ENCODE peak calls at places on chromosomes 13 and 19, in five cellular contexts. One of them, this sample, is unnamed.

GRCh38 chr13:43303040-43303729 is 279.8 kb downstream of the DNAJC15 start:
- DNase-seq in H1: peak
- DNase-seq in IMR-90: peak
- DNase-seq in H9: peak
- DNase-seq in neuronal stem cell: peak
- DNase-seq in this sample: peak

GRCh38 chr13:39364797-39365468 is 238.1 kb downstream of the LHFPL6 start:
- DNase-seq in H1: no peak
- DNase-seq in IMR-90: peak
- DNase-seq in H9: no peak
- DNase-seq in neuronal stem cell: no peak
- DNase-seq in this sample: peak

GRCh38 chr13:32150794-32151193 is 119.2 kb downstream of the FRY start:
- DNase-seq in H1: no peak
- DNase-seq in IMR-90: peak
- DNase-seq in H9: no peak
- DNase-seq in neuronal stem cell: no peak
- DNase-seq in this sample: no peak

GRCh38 chr19:54420383-54421168 is 5.3 kb downstream of the TTYH1 start:
- DNase-seq in H1: peak
- DNase-seq in IMR-90: no peak
- DNase-seq in H9: peak
- DNase-seq in neuronal stem cell: peak
- DNase-seq in this sample: no peak

GRCh38 chr19:49297403-49297802 is 27.6 kb downstream of the SLC6A16 start:
- DNase-seq in H1: no peak
- DNase-seq in IMR-90: peak
- DNase-seq in H9: no peak
- DNase-seq in neuronal stem cell: no peak
- DNase-seq in this sample: peak

GRCh38 chr13:97307882-97308624 is 85.9 kb downstream of the MBNL2 start:
- DNase-seq in H1: no peak
- DNase-seq in IMR-90: peak
- DNase-seq in H9: no peak
- DNase-seq in neuronal stem cell: peak
- DNase-seq in this sample: peak

GRCh38 chr19:3250675-3251074 is 26.2 kb downstream of the CELF5 start:
- DNase-seq in H1: no peak
- DNase-seq in IMR-90: no peak
- DNase-seq in H9: no peak
- DNase-seq in neuronal stem cell: no peak
- DNase-seq in this sample: no peak

GRCh38 chr13:76349700-76350099 is 536.5 kb downstream of the KCTD12 start:
- DNase-seq in H1: no peak
- DNase-seq in IMR-90: no peak
- DNase-seq in H9: no peak
- DNase-seq in neuronal stem cell: no peak
- DNase-seq in this sample: no peak

GRCh38 chr19:38898788-38899446 is 501 bp downstream of the SIRT2 start:
- DNase-seq in H1: no peak
- DNase-seq in IMR-90: peak
- DNase-seq in H9: no peak
- DNase-seq in neuronal stem cell: peak
- DNase-seq in this sample: peak

GRCh38 chr19:12796146-12797071 is 5.1 kb downstream of the JUNB start:
- DNase-seq in H1: no peak
- DNase-seq in IMR-90: peak
- DNase-seq in H9: peak
- DNase-seq in neuronal stem cell: peak
- DNase-seq in this sample: peak

GRCh38 chr13:30293995-30294394 is 13.4 kb downstream of the KATNAL1 start:
- DNase-seq in H1: no peak
- DNase-seq in IMR-90: no peak
- DNase-seq in H9: no peak
- DNase-seq in neuronal stem cell: no peak
- DNase-seq in this sample: no peak

GRCh38 chr19:29467824-29468401 is 57.9 kb upstream of the VSTM2B start:
- DNase-seq in H1: no peak
- DNase-seq in IMR-90: peak
- DNase-seq in H9: peak
- DNase-seq in neuronal stem cell: peak
- DNase-seq in this sample: no peak

GRCh38 chr13:103694033-103694432 is 627.8 kb upstream of the SLC10A2 start:
- DNase-seq in H1: peak
- DNase-seq in IMR-90: no peak
- DNase-seq in H9: peak
- DNase-seq in neuronal stem cell: no peak
- DNase-seq in this sample: no peak

GRCh38 chr13:113805431-113806103 is 46.5 kb downstream of the TMEM255B start:
- DNase-seq in H1: no peak
- DNase-seq in IMR-90: no peak
- DNase-seq in H9: no peak
- DNase-seq in neuronal stem cell: no peak
- DNase-seq in this sample: no peak

GRCh38 chr19:39401549-39402416 is 4.9 kb upstream of the ZFP36 start:
- DNase-seq in H1: no peak
- DNase-seq in IMR-90: peak
- DNase-seq in H9: no peak
- DNase-seq in neuronal stem cell: no peak
- DNase-seq in this sample: peak

GRCh38 chr13:114076329-114076761 is 56.1 kb downstream of the RASA3 start:
- DNase-seq in H1: no peak
- DNase-seq in IMR-90: no peak
- DNase-seq in H9: no peak
- DNase-seq in neuronal stem cell: no peak
- DNase-seq in this sample: no peak

GRCh38 chr13:99911069-99911964 is 60.2 kb downstream of the ZIC5 start:
- DNase-seq in H1: no peak
- DNase-seq in IMR-90: no peak
- DNase-seq in H9: no peak
- DNase-seq in neuronal stem cell: no peak
- DNase-seq in this sample: no peak

GRCh38 chr13:93522486-93522885 is 295.9 kb downstream of the GPC6 start:
- DNase-seq in H1: no peak
- DNase-seq in IMR-90: peak
- DNase-seq in H9: no peak
- DNase-seq in neuronal stem cell: no peak
- DNase-seq in this sample: no peak

GRCh38 chr13:36418022-36418805 is 14.1 kb upstream of the CCNA1 start:
- DNase-seq in H1: no peak
- DNase-seq in IMR-90: peak
- DNase-seq in H9: no peak
- DNase-seq in neuronal stem cell: no peak
- DNase-seq in this sample: peak

GRCh38 chr19:57719901-57720519 is 7.4 kb downstream of the ZNF671 start:
- DNase-seq in H1: no peak
- DNase-seq in IMR-90: no peak
- DNase-seq in H9: no peak
- DNase-seq in neuronal stem cell: no peak
- DNase-seq in this sample: no peak

GRCh38 chr13:99339736-99340392 is 32.7 kb upstream of the GPR183 start:
- DNase-seq in H1: no peak
- DNase-seq in IMR-90: peak
- DNase-seq in H9: no peak
- DNase-seq in neuronal stem cell: no peak
- DNase-seq in this sample: peak

GRCh38 chr13:59480398-59480797 is 683.3 kb downstream of the DIAPH3 start:
- DNase-seq in H1: no peak
- DNase-seq in IMR-90: no peak
- DNase-seq in H9: no peak
- DNase-seq in neuronal stem cell: no peak
- DNase-seq in this sample: no peak

GRCh38 chr13:59478908-59479307 is 684.8 kb downstream of the DIAPH3 start:
- DNase-seq in H1: no peak
- DNase-seq in IMR-90: no peak
- DNase-seq in H9: no peak
- DNase-seq in neuronal stem cell: peak
- DNase-seq in this sample: no peak

GRCh38 chr13:59480857-59481256 is 682.9 kb downstream of the DIAPH3 start:
- DNase-seq in H1: no peak
- DNase-seq in IMR-90: no peak
- DNase-seq in H9: no peak
- DNase-seq in neuronal stem cell: no peak
- DNase-seq in this sample: no peak

GRCh38 chr13:59477011-59477410 is 686.7 kb downstream of the DIAPH3 start:
- DNase-seq in H1: no peak
- DNase-seq in IMR-90: no peak
- DNase-seq in H9: no peak
- DNase-seq in neuronal stem cell: no peak
- DNase-seq in this sample: no peak

DNA sequence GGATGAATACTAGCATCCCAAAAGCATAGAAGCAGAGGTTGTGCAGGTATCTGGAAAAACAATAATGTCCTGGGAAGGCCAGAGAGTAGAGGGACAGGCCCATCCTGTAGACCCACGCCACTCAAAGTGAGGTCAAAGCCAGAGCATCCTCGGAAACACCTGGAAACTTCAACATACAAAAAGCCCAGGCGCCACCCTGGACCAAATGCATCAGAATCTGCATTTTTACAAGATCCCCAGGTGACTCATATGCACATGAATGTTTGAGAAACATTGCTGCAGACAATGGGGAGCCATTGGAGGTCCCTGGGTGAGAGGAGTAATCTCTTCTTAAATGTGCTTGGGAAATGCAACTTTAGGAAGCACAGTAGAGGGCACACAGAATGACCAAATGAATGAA is 684.1 kb downstream of the DIAPH3 start:
- DNase-seq in H1: peak
- DNase-seq in IMR-90: no peak
- DNase-seq in H9: peak
- DNase-seq in neuronal stem cell: no peak
- DNase-seq in this sample: no peak
- H2BK5ac ChIP-seq in H1: peak
- H2BK5ac ChIP-seq in IMR-90: no peak
- H2BK5ac ChIP-seq in H9: no peak
- H2BK5ac ChIP-seq in neuronal stem cell: no peak
- H2BK5ac ChIP-seq in this sample: no peak

GRCh38 chr19:19458110-19458816 is 52.8 kb downstream of the GATAD2A start:
- DNase-seq in H1: no peak
- DNase-seq in IMR-90: no peak
- DNase-seq in H9: no peak
- DNase-seq in neuronal stem cell: no peak
- DNase-seq in this sample: peak
- H3K18ac ChIP-seq in H1: no peak
- H3K18ac ChIP-seq in IMR-90: no peak
- H3K18ac ChIP-seq in H9: no peak
- H3K18ac ChIP-seq in neuronal stem cell: no peak
- H3K18ac ChIP-seq in this sample: peak

GRCh38 chr19:16659832-16660708 is at the start of gene SMIM7:
- DNase-seq in H1: peak
- DNase-seq in IMR-90: peak
- DNase-seq in H9: peak
- DNase-seq in neuronal stem cell: peak
- DNase-seq in this sample: peak

GRCh38 chr19:16661480-16662034 is 618 bp downstream of the TMEM38A start:
- DNase-seq in H1: no peak
- DNase-seq in IMR-90: no peak
- DNase-seq in H9: peak
- DNase-seq in neuronal stem cell: no peak
- DNase-seq in this sample: no peak

GRCh38 chr19:16657384-16657783 is 2.6 kb downstream of the SMIM7 start:
- DNase-seq in H1: no peak
- DNase-seq in IMR-90: no peak
- DNase-seq in H9: no peak
- DNase-seq in neuronal stem cell: no peak
- DNase-seq in this sample: no peak

GRCh38 chr19:16660763-16661479 is at the start of gene TMEM38A:
- DNase-seq in H1: no peak
- DNase-seq in IMR-90: no peak
- DNase-seq in H9: peak
- DNase-seq in neuronal stem cell: peak
- DNase-seq in this sample: peak

GRCh38 chr19:16659464-16659831 is 496 bp downstream of the SMIM7 start:
- DNase-seq in H1: no peak
- DNase-seq in IMR-90: no peak
- DNase-seq in H9: no peak
- DNase-seq in neuronal stem cell: peak
- DNase-seq in this sample: no peak
- H2BK5ac ChIP-seq in H1: peak
- H2BK5ac ChIP-seq in IMR-90: peak
- H2BK5ac ChIP-seq in H9: no peak
- H2BK5ac ChIP-seq in neuronal stem cell: peak
- H2BK5ac ChIP-seq in this sample: no peak

GRCh38 chr19:56140583-56141415 is at the start of gene ZNF444:
- DNase-seq in H1: peak
- DNase-seq in IMR-90: peak
- DNase-seq in H9: peak
- DNase-seq in neuronal stem cell: peak
- DNase-seq in this sample: peak
- H3K18ac ChIP-seq in H1: peak
- H3K18ac ChIP-seq in IMR-90: peak
- H3K18ac ChIP-seq in H9: peak
- H3K18ac ChIP-seq in neuronal stem cell: peak
- H3K18ac ChIP-seq in this sample: peak

DNA sequence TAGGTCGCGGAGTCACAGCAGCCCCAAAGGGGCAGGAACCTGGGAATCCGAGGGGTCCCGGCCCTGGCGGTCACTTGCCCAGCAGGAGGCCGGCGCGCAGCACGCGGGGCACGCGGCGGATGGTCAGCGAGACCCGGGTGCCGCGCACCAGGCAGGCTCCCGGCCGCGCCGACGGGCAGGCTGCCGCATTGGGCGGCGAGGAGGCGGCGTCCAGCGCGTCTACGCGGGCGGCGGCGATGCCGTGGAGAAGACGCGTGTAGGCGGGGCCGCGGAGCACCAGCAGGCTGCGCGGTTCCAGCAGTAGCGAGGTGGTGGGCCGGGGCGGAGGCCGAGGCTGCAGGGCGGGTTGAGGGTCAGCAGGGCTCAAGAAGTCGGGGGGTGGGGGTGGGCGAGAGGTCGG is 607 bp upstream of the SYNE4 start:
- DNase-seq in H1: no peak
- DNase-seq in IMR-90: peak
- DNase-seq in H9: peak
- DNase-seq in neuronal stem cell: peak
- DNase-seq in this sample: peak
- H2BK5ac ChIP-seq in H1: peak
- H2BK5ac ChIP-seq in IMR-90: no peak
- H2BK5ac ChIP-seq in H9: no peak
- H2BK5ac ChIP-seq in neuronal stem cell: no peak
- H2BK5ac ChIP-seq in this sample: no peak

DNA sequence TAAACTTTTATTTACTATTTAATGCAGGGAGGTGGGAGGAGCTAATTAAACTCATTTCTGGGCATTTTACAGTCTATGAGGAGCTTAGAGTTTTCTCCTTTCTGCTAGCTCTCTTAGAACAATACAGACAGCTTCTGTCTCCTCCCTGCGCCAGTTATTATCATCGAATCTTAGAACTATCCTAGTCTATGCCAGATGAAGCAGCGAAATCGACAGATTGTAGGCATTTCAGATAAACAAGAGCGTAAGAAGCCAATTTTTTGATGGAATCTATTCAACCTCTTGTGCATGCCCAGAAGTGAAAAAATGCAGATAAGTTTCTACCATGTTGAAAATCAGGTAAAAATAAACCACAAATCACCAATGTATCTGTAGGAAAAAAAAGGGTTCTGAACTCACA is 297.1 kb downstream of the KLF12 start:
- DNase-seq in H1: no peak
- DNase-seq in IMR-90: no peak
- DNase-seq in H9: no peak
- DNase-seq in neuronal stem cell: no peak
- DNase-seq in this sample: no peak
- H3K18ac ChIP-seq in H1: no peak
- H3K18ac ChIP-seq in IMR-90: no peak
- H3K18ac ChIP-seq in H9: no peak
- H3K18ac ChIP-seq in neuronal stem cell: no peak
- H3K18ac ChIP-seq in this sample: no peak

This sample was measured in mesenchymal stem cell.